ENCODE peak calls at places on chromosomes 3 and 15, in eight cellular contexts. L is CD4-positive, CD25-positive, alpha-beta regulatory T cell; A is bronchial epithelial cell; P is HL-60; W is WTC11; Q is left ventricle myocardium inferior; U is adrenal gland; M is germinal center. X is an unnamed sample.

GRCh38 chr15:90037510-90037860 is 36.4 kb downstream of the ZNF710 start:
- DNase-seq in L (no peak), A (no peak), P (no peak), W (no peak), Q (no peak), U (no peak), M (no peak), X (no peak)

GRCh38 chr3:149599236-149599635 is 58.6 kb downstream of the WWTR1 start:
- DNase-seq in L (no peak), A (no peak), P (no peak), W (no peak), Q (peak), U (no peak), M (no peak), X (no peak)

GRCh38 chr15:76460347-76460746 is 123.8 kb downstream of the ISL2 start:
- DNase-seq in L (no peak), A (no peak), P (no peak), W (no peak), Q (no peak), U (no peak), M (no peak), X (no peak)

GRCh38 chr3:151290673-151291072 is 12.3 kb upstream of the P2RY14 start:
- DNase-seq in L (no peak), A (peak), P (no peak), W (no peak), Q (no peak), U (no peak), M (peak), X (no peak)

GRCh38 chr3:107913671-107914070 is 177.2 kb downstream of the CD47 start:
- DNase-seq in L (no peak), A (peak), P (no peak), W (no peak), Q (no peak), U (peak), M (no peak), X (no peak)

GRCh38 chr15:44490628-44491027 is 46.3 kb upstream of the EIF3J start:
- DNase-seq in L (no peak), A (peak), P (no peak), W (no peak), Q (no peak), U (no peak), M (no peak), X (no peak)

GRCh38 chr3:171838218-171838720 is 4.9 kb upstream of the TMEM212 start:
- DNase-seq in L (no peak), A (no peak), P (no peak), W (no peak), Q (peak), U (peak), M (no peak), X (peak)

GRCh38 chr3:18035641-18036466 is 293.4 kb upstream of the TBC1D5 start:
- DNase-seq in L (no peak), A (peak), P (no peak), W (no peak), Q (no peak), U (no peak), M (no peak), X (no peak)

GRCh38 chr15:63049747-63050439 is 7.3 kb downstream of the TPM1 start:
- DNase-seq in L (no peak), A (no peak), P (no peak), W (no peak), Q (no peak), U (no peak), M (no peak), X (no peak)

GRCh38 chr15:38707802-38708671 is 143.4 kb upstream of the RASGRP1 start:
- DNase-seq in L (peak), A (peak), P (peak), W (peak), Q (no peak), U (no peak), M (peak), X (peak)

GRCh38 chr3:43043793-43044192 is 62.1 kb downstream of the POMGNT2 start:
- DNase-seq in L (no peak), A (no peak), P (no peak), W (no peak), Q (no peak), U (no peak), M (no peak), X (no peak)

GRCh38 chr15:56524915-56525314 is 60.0 kb upstream of the MNS1 start:
- DNase-seq in L (no peak), A (no peak), P (no peak), W (no peak), Q (no peak), U (no peak), M (no peak), X (no peak)

GRCh38 chr15:52506549-52506948 is 22.1 kb downstream of the MYO5A start:
- DNase-seq in L (no peak), A (no peak), P (no peak), W (no peak), Q (no peak), U (no peak), M (no peak), X (no peak)

GRCh38 chr15:68231102-68231818 is 1.7 kb upstream of the CLN6 start:
- DNase-seq in L (no peak), A (no peak), P (no peak), W (no peak), Q (no peak), U (no peak), M (no peak), X (no peak)

GRCh38 chr15:28975766-28976179 is 90.0 kb downstream of the APBA2 start:
- DNase-seq in L (peak), A (peak), P (no peak), W (peak), Q (no peak), U (no peak), M (peak), X (no peak)

GRCh38 chr3:177554900-177555759 is 357.8 kb upstream of the TBL1XR1 start:
- DNase-seq in L (no peak), A (peak), P (no peak), W (no peak), Q (peak), U (peak), M (no peak), X (no peak)

GRCh38 chr3:155241559-155241958 is 51.9 kb downstream of the STRIT1 start:
- DNase-seq in L (no peak), A (no peak), P (no peak), W (no peak), Q (no peak), U (no peak), M (no peak), X (no peak)

GRCh38 chr15:78369161-78369560 is 29.0 kb downstream of the CRABP1 start:
- DNase-seq in L (no peak), A (no peak), P (no peak), W (no peak), Q (peak), U (no peak), M (no peak), X (no peak)

GRCh38 chr3:126146525-126147146 is 33.8 kb downstream of the ALDH1L1 start:
- DNase-seq in L (no peak), A (no peak), P (no peak), W (peak), Q (no peak), U (no peak), M (no peak), X (peak)

GRCh38 chr3:195302436-195302835 is 31.5 kb upstream of the XXYLT1 start:
- DNase-seq in L (no peak), A (no peak), P (no peak), W (no peak), Q (no peak), U (no peak), M (no peak), X (no peak)

GRCh38 chr3:33911525-33912322 is 113.3 kb downstream of the PDCD6IP start:
- DNase-seq in L (no peak), A (peak), P (no peak), W (no peak), Q (no peak), U (no peak), M (no peak), X (no peak)

GRCh38 chr3:142315083-142315482 is 89.7 kb upstream of the GK5 start:
- DNase-seq in L (no peak), A (peak), P (no peak), W (no peak), Q (no peak), U (no peak), M (no peak), X (no peak)

GRCh38 chr3:535566-536416 is 339.2 kb downstream of the CHL1 start:
- DNase-seq in L (no peak), A (peak), P (no peak), W (no peak), Q (peak), U (no peak), M (no peak), X (peak)

GRCh38 chr3:57820479-57820878 is 64.4 kb downstream of the SLMAP start:
- DNase-seq in L (no peak), A (no peak), P (no peak), W (no peak), Q (no peak), U (no peak), M (no peak), X (no peak)

GRCh38 chr15:42650208-42651066 is 75.0 kb downstream of the STARD9 start:
- DNase-seq in L (peak), A (peak), P (peak), W (peak), Q (peak), U (peak), M (peak), X (peak)

GRCh38 chr3:133494469-133494868 is 79.0 kb upstream of the CDV3 start:
- DNase-seq in L (no peak), A (no peak), P (no peak), W (peak), Q (no peak), U (no peak), M (no peak), X (no peak)

GRCh38 chr3:12468276-12468675 is 16.0 kb upstream of the TSEN2 start:
- DNase-seq in L (no peak), A (no peak), P (no peak), W (no peak), Q (no peak), U (no peak), M (no peak), X (no peak)

GRCh38 chr3:101284757-101285156 is 35.6 kb downstream of the IMPG2 start:
- DNase-seq in L (no peak), A (no peak), P (no peak), W (no peak), Q (no peak), U (no peak), M (no peak), X (no peak)

GRCh38 chr15:101675796-101676582 is 23.8 kb upstream of the TM2D3 start:
- DNase-seq in L (no peak), A (peak), P (no peak), W (no peak), Q (no peak), U (no peak), M (peak), X (no peak)

GRCh38 chr3:72031581-72031980 is 246.6 kb upstream of the PROK2 start:
- DNase-seq in L (no peak), A (peak), P (peak), W (no peak), Q (peak), U (peak), M (no peak), X (peak)

GRCh38 chr3:182837855-182838454 is 44.7 kb downstream of the ATP11B start:
- DNase-seq in L (peak), A (peak), P (peak), W (no peak), Q (no peak), U (no peak), M (no peak), X (no peak)

GRCh38 chr3:159964166-159964973 is 24.3 kb upstream of the IL12A start:
- DNase-seq in L (no peak), A (peak), P (no peak), W (no peak), Q (no peak), U (no peak), M (no peak), X (no peak)

GRCh38 chr3:44624696-44625528 is at the start of gene ZNF197:
- DNase-seq in L (peak), A (peak), P (peak), W (peak), Q (peak), U (peak), M (peak), X (peak)

GRCh38 chr15:55434989-55435825 is 26.9 kb downstream of the PIERCE2 start:
- DNase-seq in L (peak), A (peak), P (peak), W (no peak), Q (no peak), U (no peak), M (peak), X (no peak)

X was measured in mucosa of gallbladder.